ENCODE peak calls at places on chromosomes 4 and X, in five cellular contexts. O, Q, G, P and T are unnamed samples.

GRCh38 chr4:41214158-41215146 is at the start of gene APBB2:
- DNase-seq in O (peak; percentile 88), Q (peak; percentile 94), G (peak; percentile 96), P (peak; percentile 96), T (peak; percentile 97)

GRCh38 chr4:65071532-65071931 is 598.8 kb downstream of the EPHA5 start:
- DNase-seq in O (no peak), Q (no peak), G (no peak), P (no peak), T (no peak)

GRCh38 chr4:129455462-129455861 is 359.5 kb downstream of the C4orf33 start:
- DNase-seq in O (peak; percentile 86), Q (no peak), G (no peak), P (no peak), T (no peak)

GRCh38 chr4:42566835-42567234 is 90.1 kb downstream of the ATP8A1 start:
- DNase-seq in O (no peak), Q (no peak), G (no peak), P (no peak), T (no peak)

GRCh38 chrX:17535229-17535628 is 160.2 kb downstream of the NHS start:
- DNase-seq in O (no peak), Q (no peak), G (no peak), P (no peak), T (no peak)

GRCh38 chrX:71998836-71999509 is 88.3 kb downstream of the NHSL2 start:
- DNase-seq in O (peak; percentile 12), Q (no peak), G (no peak), P (no peak), T (no peak)

GRCh38 chr4:86600007-86600653 is 6.0 kb downstream of the PTPN13 start:
- DNase-seq in O (no peak), Q (no peak), G (no peak), P (no peak), T (no peak)

GRCh38 chr4:131499139-131499873 is 1649.8 kb upstream of the PCDH10 start:
- DNase-seq in O (peak; percentile 51), Q (peak; percentile 62), G (no peak), P (peak; percentile 39), T (no peak)

GRCh38 chr4:156193800-156194199 is 240.1 kb upstream of the CTSO start:
- DNase-seq in O (peak; percentile 92), Q (no peak), G (no peak), P (no peak), T (no peak)